ENCODE peak calls at places on chromosomes 7 and 10, in nine cellular contexts. Z is EL; W is heart left ventricle; F is ovary; C is right lobe of liver; U is GM23248; N is Peyer's patch; L is breast epithelium; E is activated CD8-positive, alpha-beta memory T cell treated with anti-CD3 and anti-CD28 coated beads for 24 hours. R is an unnamed sample.

GRCh38 chr7:78383096-78383495 is 584.5 kb downstream of the PHTF2 start:
- DNase-seq in Z (no peak), E (no peak), N (no peak), F (no peak), W (no peak), U (no peak), C (no peak), L (no peak), R (no peak)

GRCh38 chr10:62348029-62348428 is 26.1 kb upstream of the ZNF365 start:
- DNase-seq in U (peak), Z (peak), F (no peak), W (no peak), C (no peak), L (no peak), N (no peak), E (no peak), R (no peak)

GRCh38 chr7:155257482-155258232 is 40.0 kb upstream of the INSIG1 start:
- DNase-seq in U (peak), C (peak), F (no peak), N (no peak), Z (no peak), W (peak), E (no peak), L (peak), R (peak)

GRCh38 chr10:22259280-22259679 is 41.5 kb upstream of the EBLN1 start:
- DNase-seq in E (no peak), F (no peak), Z (no peak), U (peak), W (no peak), C (no peak), L (no peak), N (no peak), R (no peak)

GRCh38 chr10:8042864-8043568 is 11.5 kb upstream of the GATA3 start:
- DNase-seq in E (no peak), N (no peak), F (no peak), W (no peak), L (no peak), U (no peak), C (no peak), Z (no peak), R (no peak)

GRCh38 chr10:102783541-102783930 is 39.8 kb downstream of the WBP1L start:
- DNase-seq in C (no peak), Z (no peak), F (no peak), U (no peak), N (no peak), E (no peak), W (no peak), L (no peak), R (no peak)

GRCh38 chr10:64288404-64288803 is 767.2 kb downstream of the REEP3 start:
- DNase-seq in C (no peak), U (no peak), N (no peak), F (no peak), L (no peak), E (no peak), W (no peak), Z (no peak), R (no peak)

GRCh38 chr7:12389089-12389700 is 14.5 kb downstream of the VWDE start:
- DNase-seq in Z (peak), F (no peak), N (no peak), E (peak), W (no peak), U (peak), C (no peak), L (no peak), R (peak)

GRCh38 chr10:119209050-119209735 is 1.8 kb downstream of the GRK5 start:
- DNase-seq in L (peak), F (peak), N (peak), E (peak), C (peak), U (peak), W (peak), Z (peak), R (peak)

GRCh38 chr7:149223176-149223575 is 16.3 kb upstream of the ZNF212 start:
- DNase-seq in F (no peak), Z (no peak), W (no peak), U (no peak), N (no peak), L (no peak), E (no peak), C (no peak), R (no peak)

GRCh38 chr10:61958311-61958710 is 56.8 kb downstream of the ARID5B start:
- DNase-seq in E (no peak), N (no peak), Z (no peak), U (no peak), F (no peak), L (no peak), W (no peak), C (no peak), R (no peak)

GRCh38 chr10:130027716-130028464 is 63.8 kb upstream of the EBF3 start:
- DNase-seq in E (no peak), N (no peak), Z (peak), C (no peak), W (no peak), F (no peak), U (peak), L (no peak), R (no peak)

GRCh38 chr10:13352519-13352918 is 4.4 kb upstream of the SEPHS1 start:
- DNase-seq in U (no peak), F (no peak), Z (no peak), C (no peak), N (no peak), E (no peak), W (no peak), L (no peak), R (no peak)

GRCh38 chr7:100662377-100662776 is 6.1 kb upstream of the ACTL6B start:
- DNase-seq in W (no peak), L (no peak), Z (no peak), F (no peak), N (no peak), E (no peak), C (peak), U (no peak), R (no peak)

GRCh38 chr7:105218215-105218614 is 170.5 kb downstream of the SRPK2 start:
- DNase-seq in E (no peak), F (no peak), C (no peak), Z (peak), U (peak), W (no peak), L (no peak), N (no peak), R (no peak)

GRCh38 chr10:83881647-83882046 is 257.7 kb upstream of the GHITM start:
- DNase-seq in L (peak), N (no peak), Z (no peak), E (no peak), F (no peak), U (no peak), C (no peak), W (no peak), R (no peak)

GRCh38 chr7:18064242-18064838 is 36.7 kb upstream of the PRPS1L1 start:
- DNase-seq in E (no peak), F (no peak), L (no peak), N (no peak), C (no peak), Z (peak), W (peak), U (peak), R (peak)

GRCh38 chr7:80999180-80999579 is 80.3 kb upstream of the SEMA3C start:
- DNase-seq in F (no peak), U (no peak), W (no peak), L (no peak), N (no peak), E (no peak), C (no peak), Z (no peak), R (no peak)

GRCh38 chr7:1368682-1369571 is 90.3 kb downstream of the MICALL2 start:
- DNase-seq in Z (peak), W (no peak), N (no peak), L (no peak), U (peak), E (peak), F (no peak), C (no peak), R (no peak)

GRCh38 chr7:104341545-104341944 is 13.1 kb downstream of the LHFPL3 start:
- DNase-seq in C (no peak), F (no peak), U (no peak), L (no peak), Z (no peak), N (no peak), W (no peak), E (no peak), R (no peak)

GRCh38 chr10:52409195-52409594 is 95.1 kb downstream of the DKK1 start:
- DNase-seq in F (no peak), Z (no peak), C (no peak), N (no peak), E (no peak), U (no peak), L (no peak), W (no peak), R (no peak)

GRCh38 chr10:92880233-92880861 is 32.0 kb downstream of the EXOC6 start:
- DNase-seq in F (no peak), E (no peak), Z (peak), N (no peak), L (no peak), W (peak), C (no peak), U (peak), R (no peak)

GRCh38 chr10:133011883-133012282 is 69.5 kb upstream of the CFAP46 start:
- DNase-seq in W (no peak), N (no peak), C (no peak), F (no peak), E (no peak), Z (no peak), U (no peak), L (no peak), R (no peak)

GRCh38 chr10:22017283-22018020 is 13.9 kb upstream of the DNAJC1 start:
- DNase-seq in C (no peak), N (no peak), F (no peak), E (no peak), L (no peak), Z (no peak), U (no peak), W (no peak), R (no peak)

GRCh38 chr10:130351466-130352290 is 215.5 kb downstream of the GLRX3 start:
- DNase-seq in N (no peak), Z (no peak), U (no peak), E (peak), F (no peak), C (peak), L (no peak), W (no peak), R (no peak)

GRCh38 chr7:141702892-141703291 is 926 bp upstream of the DENND11 start:
- DNase-seq in E (no peak), U (no peak), W (no peak), N (no peak), Z (no peak), L (no peak), C (no peak), F (no peak), R (no peak)

GRCh38 chr10:18417950-18418527 is 233.3 kb downstream of the NSUN6 start:
- DNase-seq in U (no peak), W (no peak), L (no peak), C (no peak), F (no peak), N (no peak), Z (no peak), E (no peak), R (no peak)

GRCh38 chr10:114573330-114574045 is 84.6 kb downstream of the ABLIM1 start:
- DNase-seq in W (no peak), Z (no peak), L (no peak), F (no peak), U (no peak), E (no peak), N (no peak), C (no peak), R (no peak)

GRCh38 chr7:44987996-44988395 is 9.2 kb upstream of the MYO1G start:
- DNase-seq in N (no peak), L (no peak), W (no peak), F (no peak), U (no peak), C (no peak), Z (no peak), E (no peak), R (no peak)

GRCh38 chr7:5230272-5231067 is 40.4 kb downstream of the WIPI2 start:
- DNase-seq in N (peak), F (no peak), W (no peak), Z (no peak), U (no peak), C (no peak), L (no peak), E (no peak), R (no peak)

R was measured in transverse colon.